ENCODE peak calls at places on chromosomes 4 and X, in five cellular contexts. One of them, this sample, is unnamed.

GRCh38 chrX:14598330-14598729 is 69.0 kb downstream of the GLRA2 start:
- DNase-seq in HepG2: no peak
- DNase-seq in K562: no peak
- DNase-seq in GM12878: no peak
- DNase-seq in H1: peak; percentile 9
- DNase-seq in this sample: peak; percentile 51

GRCh38 chr4:80266267-80266901 is at the start of gene FGF5:
- DNase-seq in HepG2: no peak
- DNase-seq in K562: peak; percentile 84
- DNase-seq in GM12878: no peak
- DNase-seq in H1: no peak
- DNase-seq in this sample: peak; percentile 53

GRCh38 chr4:150078041-150078995 is at the start of gene DCLK2:
- DNase-seq in HepG2: no peak
- DNase-seq in K562: peak; percentile 19
- DNase-seq in GM12878: no peak
- DNase-seq in H1: peak; percentile 3
- DNase-seq in this sample: peak; percentile 73

GRCh38 chrX:7214251-7214650 is 66.3 kb upstream of the PUDP start:
- DNase-seq in HepG2: no peak
- DNase-seq in K562: no peak
- DNase-seq in GM12878: no peak
- DNase-seq in H1: no peak
- DNase-seq in this sample: no peak

GRCh38 chr4:98469776-98470175 is 188.6 kb downstream of the TSPAN5 start:
- DNase-seq in HepG2: no peak
- DNase-seq in K562: no peak
- DNase-seq in GM12878: no peak
- DNase-seq in H1: no peak
- DNase-seq in this sample: no peak

GRCh38 chr4:75004755-75005668 is 72.1 kb downstream of the PARM1 start:
- DNase-seq in HepG2: no peak
- DNase-seq in K562: no peak
- DNase-seq in GM12878: peak; percentile 71
- DNase-seq in H1: no peak
- DNase-seq in this sample: no peak

GRCh38 chrX:14032383-14032782 is 2.7 kb upstream of the GEMIN8 start:
- DNase-seq in HepG2: peak; percentile 13
- DNase-seq in K562: peak; percentile 20
- DNase-seq in GM12878: no peak
- DNase-seq in H1: no peak
- DNase-seq in this sample: peak; percentile 73

GRCh38 chr4:148061795-148062194 is 329.9 kb downstream of the ARHGAP10 start:
- DNase-seq in HepG2: no peak
- DNase-seq in K562: no peak
- DNase-seq in GM12878: no peak
- DNase-seq in H1: no peak
- DNase-seq in this sample: peak; percentile 23

GRCh38 chrX:118513120-118513899 is 17.7 kb downstream of the DOCK11 start:
- DNase-seq in HepG2: no peak
- DNase-seq in K562: no peak
- DNase-seq in GM12878: no peak
- DNase-seq in H1: no peak
- DNase-seq in this sample: no peak

GRCh38 chr4:55866290-55866907 is 13.0 kb downstream of the EXOC1 start:
- DNase-seq in HepG2: no peak
- DNase-seq in K562: peak; percentile 37
- DNase-seq in GM12878: peak; percentile 15
- DNase-seq in H1: no peak
- DNase-seq in this sample: no peak

GRCh38 chr4:173009129-173009823 is 159.3 kb upstream of the GALNT7 start:
- DNase-seq in HepG2: no peak
- DNase-seq in K562: no peak
- DNase-seq in GM12878: no peak
- DNase-seq in H1: no peak
- DNase-seq in this sample: no peak

GRCh38 chr4:7226993-7227392 is 34.7 kb downstream of the SORCS2 start:
- DNase-seq in HepG2: no peak
- DNase-seq in K562: no peak
- DNase-seq in GM12878: no peak
- DNase-seq in H1: no peak
- DNase-seq in this sample: no peak

GRCh38 chr4:7224001-7224400 is 31.7 kb downstream of the SORCS2 start:
- DNase-seq in HepG2: no peak
- DNase-seq in K562: no peak
- DNase-seq in GM12878: no peak
- DNase-seq in H1: no peak
- DNase-seq in this sample: no peak

GRCh38 chr4:7228734-7229133 is 36.4 kb downstream of the SORCS2 start:
- DNase-seq in HepG2: no peak
- DNase-seq in K562: no peak
- DNase-seq in GM12878: no peak
- DNase-seq in H1: no peak
- DNase-seq in this sample: no peak

GRCh38 chr4:7224878-7225533 is 32.7 kb downstream of the SORCS2 start:
- DNase-seq in HepG2: no peak
- DNase-seq in K562: no peak
- DNase-seq in GM12878: no peak
- DNase-seq in H1: no peak
- DNase-seq in this sample: no peak

GRCh38 chr4:7226464-7226863 is 34.1 kb downstream of the SORCS2 start:
- DNase-seq in HepG2: no peak
- DNase-seq in K562: no peak
- DNase-seq in GM12878: no peak
- DNase-seq in H1: no peak
- DNase-seq in this sample: no peak
- H3K4me3 ChIP-seq in HepG2: no peak overlapping the region
- H3K4me3 ChIP-seq in K562: no peak overlapping the region
- H3K4me3 ChIP-seq in GM12878: no peak overlapping the region
- H3K4me3 ChIP-seq in H1: no peak overlapping the region
- H3K4me3 ChIP-seq in this sample: no peak overlapping the region

DNA sequence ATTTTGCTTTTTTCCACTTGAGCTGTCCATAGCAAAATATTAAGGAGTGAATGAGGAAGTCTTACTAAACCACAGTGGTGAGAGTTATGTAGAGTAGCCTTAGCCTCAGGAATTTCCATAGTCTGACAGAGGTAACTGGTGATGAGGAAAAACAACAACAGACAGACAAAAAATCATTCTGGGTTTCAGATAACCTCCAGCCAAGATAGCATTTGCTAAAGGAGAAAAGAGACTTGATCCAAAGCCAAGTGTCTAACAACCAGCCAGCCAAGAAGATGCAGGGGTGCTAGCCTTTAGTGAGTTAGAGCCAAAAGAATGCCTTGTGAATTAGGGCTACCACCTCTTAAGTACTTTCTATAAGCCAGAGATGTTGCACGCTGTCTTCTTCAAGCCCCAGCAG is 478.0 kb upstream of the CPEB2 start:
- DNase-seq in HepG2: no peak
- DNase-seq in K562: no peak
- DNase-seq in GM12878: no peak
- DNase-seq in H1: no peak
- DNase-seq in this sample: no peak
- TF ChIP-seq CREB1 in HepG2: no peak
- TF ChIP-seq CREB1 in K562: no peak
- TF ChIP-seq CREB1 in GM12878: no peak
- TF ChIP-seq CREB1 in H1: no peak
- TF ChIP-seq CREB1 in this sample: no peak

DNA sequence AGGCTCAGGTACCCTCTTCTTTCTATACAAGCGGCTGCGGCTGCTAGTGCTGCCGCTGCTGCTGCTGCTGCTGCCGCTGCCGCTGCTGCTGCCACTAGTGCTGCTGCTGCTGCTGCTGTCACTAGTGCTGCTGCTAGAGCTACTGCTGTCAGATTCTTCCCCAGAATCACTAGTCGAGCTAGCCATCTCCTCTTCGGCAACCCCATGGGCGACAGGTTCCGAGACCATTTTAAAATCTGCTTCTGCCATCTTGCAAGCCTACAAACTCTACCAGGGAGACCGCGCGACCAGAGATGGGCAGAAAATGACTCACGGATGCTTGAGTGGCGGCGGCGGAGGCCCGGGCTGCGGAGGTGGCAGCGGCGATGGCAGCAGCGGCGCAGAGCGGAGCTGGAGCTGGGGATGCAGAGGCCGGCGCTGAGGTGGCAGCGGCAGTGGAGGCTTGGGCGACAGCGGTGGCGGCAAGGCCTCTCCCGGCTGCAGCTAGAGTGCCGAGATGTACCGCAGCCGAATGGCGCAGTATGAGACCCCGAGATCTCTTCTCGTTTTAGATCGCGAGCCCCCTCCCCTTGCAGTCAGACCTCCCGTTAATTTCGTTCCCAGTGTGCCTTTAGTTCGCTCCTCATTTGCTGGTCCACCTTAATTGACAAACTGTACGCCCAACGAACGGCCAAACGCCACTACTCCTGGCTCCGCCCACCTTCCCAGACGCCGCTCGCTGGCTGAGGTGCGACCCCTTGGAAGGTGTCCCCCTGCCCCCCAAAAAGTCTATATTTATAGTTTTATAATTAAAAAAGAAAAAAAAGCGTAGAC is at the start of gene NAP1L3:
- DNase-seq in HepG2: peak; percentile 5
- DNase-seq in K562: no peak
- DNase-seq in GM12878: no peak
- DNase-seq in H1: peak; percentile 44
- DNase-seq in this sample: peak; percentile 88
- H3K4me3 ChIP-seq in HepG2: peak within 1 kb of the TSS; percentile 26
- H3K4me3 ChIP-seq in K562: no peak within 1 kb of the TSS
- H3K4me3 ChIP-seq in GM12878: no peak within 1 kb of the TSS
- H3K4me3 ChIP-seq in H1: peak within 1 kb of the TSS; percentile 95
- H3K4me3 ChIP-seq in this sample: peak within 1 kb of the TSS; percentile 81

GRCh38 chrX:20729421-20729820 is 462.7 kb upstream of the RPS6KA3 start:
- DNase-seq in HepG2: no peak
- DNase-seq in K562: no peak
- DNase-seq in GM12878: no peak
- DNase-seq in H1: no peak
- DNase-seq in this sample: no peak
- TF ChIP-seq CREB1 in HepG2: no peak
- TF ChIP-seq CREB1 in K562: no peak
- TF ChIP-seq CREB1 in GM12878: no peak
- TF ChIP-seq CREB1 in H1: no peak
- TF ChIP-seq CREB1 in this sample: no peak

DNA sequence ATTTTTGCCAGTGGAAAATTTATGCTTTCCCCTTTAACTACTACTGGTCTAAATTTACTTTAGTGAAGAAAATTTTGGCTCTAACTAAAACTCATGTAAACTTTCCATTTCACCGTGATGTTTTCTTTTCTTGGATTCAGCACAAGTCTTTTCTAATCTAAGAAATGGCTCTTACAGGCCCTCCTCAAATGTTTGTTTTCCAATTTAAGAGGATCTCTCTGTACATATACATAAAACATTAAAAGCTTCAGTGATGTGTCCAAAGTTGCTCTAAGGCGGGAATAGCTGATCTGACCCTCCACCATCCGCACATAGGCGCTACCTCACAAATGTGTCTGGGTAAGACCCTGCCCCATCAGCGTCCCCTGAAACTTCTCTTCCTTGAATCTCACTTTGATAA is 68.1 kb downstream of the MAML3 start:
- DNase-seq in HepG2: no peak
- DNase-seq in K562: no peak
- DNase-seq in GM12878: no peak
- DNase-seq in H1: no peak
- DNase-seq in this sample: no peak
- H3K4me3 ChIP-seq in HepG2: no peak overlapping the region
- H3K4me3 ChIP-seq in K562: no peak overlapping the region
- H3K4me3 ChIP-seq in GM12878: no peak overlapping the region
- H3K4me3 ChIP-seq in H1: no peak overlapping the region
- H3K4me3 ChIP-seq in this sample: no peak overlapping the region

This sample was measured in GM23338.